ENCODE peak calls at places on chromosome X, in four cellular contexts. V is fibroblast of pulmonary artery, O is neural crest cell, T is right atrium auricular region. H is an unnamed sample.

GRCh38 chrX:19629541-19629940 is 114.2 kb upstream of the MAP3K15 start:
- DNase-seq in V (no peak), O (no peak), T (no peak), H (no peak)

GRCh38 chrX:153954618-153955450 is 10.4 kb upstream of the RENBP start:
- DNase-seq in V (no peak), O (no peak), T (no peak), H (no peak)

GRCh38 chrX:105610401-105610800 is 211.9 kb upstream of the NRK start:
- DNase-seq in V (peak; percentile 1), O (no peak), T (no peak), H (no peak)

GRCh38 chrX:134752558-134752957 is 94.3 kb upstream of the PLAC1 start:
- DNase-seq in V (no peak), O (no peak), T (no peak), H (no peak)

GRCh38 chrX:141221611-141222010 is 20.7 kb downstream of the SPANXC start:
- DNase-seq in V (no peak), O (no peak), T (no peak), H (no peak)

GRCh38 chrX:111869639-111870034 is 6.3 kb upstream of the TRPC5OS start:
- DNase-seq in V (peak; percentile 61), O (peak; percentile 52), T (no peak), H (no peak)

GRCh38 chrX:136767104-136767941 is 13.4 kb downstream of the ARHGEF6 start:
- DNase-seq in V (peak; percentile 59), O (peak; percentile 37), T (no peak), H (no peak)

GRCh38 chrX:46456125-46456922 is 88.9 kb downstream of the ZNF674 start:
- DNase-seq in V (peak; percentile 48), O (no peak), T (no peak), H (no peak)

H was measured in vagina.